ENCODE peak calls at places on chromosomes 12 and 14, in five cellular contexts. Q is PC-3, B is endodermal cell, O is A549, D is HCT116. H is an unnamed sample. For H3K4me1, the result is how much of the 10 kb centered on the place peaks cover.

GRCh38 chr14:63478024-63478423 is 65.2 kb downstream of the PPP2R5E start:
- DNase-seq in D (no peak), O (no peak), Q (no peak), B (no peak), H (no peak)

GRCh38 chr14:98297567-98297966 is 974.4 kb downstream of the BCL11B start:
- DNase-seq in O (no peak), B (no peak), Q (no peak), D (no peak), H (no peak)

GRCh38 chr12:79927772-79928474 is 7.0 kb downstream of the PPP1R12A start:
- DNase-seq in B (no peak), D (no peak), Q (no peak), O (no peak), H (no peak)

GRCh38 chr12:105467710-105468366 is 137.3 kb downstream of the C12orf75 start:
- DNase-seq in D (no peak), Q (no peak), B (no peak), O (no peak), H (no peak)

GRCh38 chr12:25806271-25806670 is 152.2 kb upstream of the RASSF8 start:
- DNase-seq in O (no peak), Q (peak), B (no peak), D (no peak), H (no peak)

GRCh38 chr12:55718650-55719275 is 1.4 kb upstream of the RDH5 start:
- DNase-seq in B (no peak), O (no peak), D (no peak), Q (no peak), H (peak)

GRCh38 chr12:117968826-117969659 is at the start of gene KSR2:
- DNase-seq in Q (peak), B (peak), O (peak), D (peak), H (no peak)

GRCh38 chr14:105839425-105840265 is 313.3 kb downstream of the TMEM121 start:
- DNase-seq in O (no peak), Q (no peak), B (no peak), D (no peak), H (no peak)

GRCh38 chr14:74904623-74905503 is 18.2 kb downstream of the RPS6KL1 start:
- DNase-seq in Q (no peak), B (no peak), D (no peak), O (no peak), H (no peak)

GRCh38 chr14:88974991-88975835 is 150.8 kb downstream of the TTC8 start:
- DNase-seq in Q (no peak), D (no peak), O (no peak), B (no peak), H (no peak)

GRCh38 chr14:23252006-23252405 is 14.3 kb downstream of the RNF212B start:
- DNase-seq in Q (no peak), B (peak), O (no peak), D (no peak), H (no peak)

GRCh38 chr14:64109821-64110554 is 184.2 kb downstream of the ESR2 start:
- DNase-seq in O (no peak), Q (no peak), B (no peak), D (no peak), H (no peak)

GRCh38 chr12:53572134-53572758 is 53.9 kb downstream of the ATF7 start:
- DNase-seq in D (no peak), B (no peak), O (no peak), Q (no peak), H (no peak)

GRCh38 chr12:12582895-12583303 is 20.2 kb upstream of the DUSP16 start:
- DNase-seq in Q (peak), B (no peak), D (no peak), O (peak), H (no peak)

GRCh38 chr14:58730793-58731464 is 93.2 kb downstream of the DACT1 start:
- DNase-seq in B (no peak), O (no peak), D (no peak), Q (no peak), H (no peak)

GRCh38 chr14:104687601-104688504 is 1.6 kb upstream of the INF2 start:
- DNase-seq in Q (peak), B (peak), D (peak), O (peak), H (peak)

GRCh38 chr12:74144396-74144795 is 393.2 kb upstream of the ATXN7L3B start:
- DNase-seq in Q (no peak), O (no peak), D (no peak), B (no peak), H (no peak)

GRCh38 chr14:72679106-72679505 is 214.8 kb downstream of the DPF3 start:
- DNase-seq in O (no peak), B (no peak), D (no peak), Q (no peak), H (no peak)

GRCh38 chr12:122421263-122421814 is 1.1 kb downstream of the CLIP1 start:
- DNase-seq in D (no peak), B (no peak), Q (peak), O (peak), H (peak)

GRCh38 chr12:127888948-127889347 is 378.0 kb upstream of the TMEM132C start:
- DNase-seq in O (no peak), B (no peak), Q (no peak), D (no peak), H (no peak)

GRCh38 chr14:99689266-99690236 is 5.5 kb downstream of the CYP46A1 start:
- DNase-seq in D (no peak), O (no peak), B (peak), Q (no peak), H (peak)

GRCh38 chr12:22287776-22288621 is 46.5 kb downstream of the ST8SIA1 start:
- DNase-seq in D (no peak), O (no peak), Q (no peak), B (peak), H (no peak)

DNA sequence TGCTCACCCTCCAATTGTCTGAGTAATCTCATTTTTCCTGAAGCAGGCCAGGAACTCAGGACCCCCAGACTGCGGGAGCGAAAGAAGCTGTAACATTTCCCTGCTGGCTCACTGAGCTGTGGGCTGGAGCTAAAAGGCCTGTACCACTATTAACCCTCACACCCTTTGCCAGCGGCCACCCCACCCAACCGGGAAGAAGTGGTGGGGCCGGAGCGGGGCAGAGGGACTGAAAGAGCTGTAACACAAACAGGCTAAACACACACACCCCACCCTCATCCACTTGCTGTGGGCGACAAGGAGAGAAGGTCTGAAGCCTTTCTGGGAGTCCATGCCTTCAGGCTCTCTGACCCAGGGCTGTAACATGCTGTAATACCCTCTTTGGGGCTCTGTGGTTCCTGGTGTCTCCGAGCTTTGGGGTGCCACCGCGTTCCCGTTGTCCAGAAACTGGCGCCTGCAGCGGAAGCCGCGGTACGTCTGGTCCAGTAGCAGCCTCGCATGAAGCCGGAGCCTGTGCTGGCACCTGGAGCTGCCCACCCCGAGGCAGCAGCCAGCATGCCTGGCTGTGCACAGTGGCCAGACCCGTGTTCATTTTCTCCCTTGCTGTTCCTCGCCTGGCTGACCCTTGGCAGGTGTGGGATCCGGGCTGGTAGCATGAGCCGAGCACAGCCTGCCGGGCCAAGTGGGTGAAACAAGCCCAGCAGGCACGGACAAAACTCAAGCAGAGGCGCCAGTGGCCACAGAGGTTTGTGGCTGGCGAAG is 345.5 kb upstream of the MGAT4C start:
- DNase-seq in D (no peak), O (no peak), Q (no peak), B (no peak), H (no peak)
- H3K4me3 ChIP-seq in D (no peak), O (no peak), Q (no peak), B (no peak), H (no peak)

GRCh38 chr14:91501348-91501747 is 8.8 kb downstream of the PPP4R3A start:
- DNase-seq in B (no peak), Q (no peak), D (no peak), O (no peak), H (no peak)

GRCh38 chr14:91506226-91506625 is 3.9 kb downstream of the PPP4R3A start:
- DNase-seq in B (no peak), D (no peak), O (no peak), Q (no peak), H (no peak)

GRCh38 chr14:91503000-91503504 is 7.1 kb downstream of the PPP4R3A start:
- DNase-seq in O (no peak), D (no peak), Q (no peak), B (no peak), H (no peak)

GRCh38 chr14:91496790-91497189 is 13.3 kb downstream of the PPP4R3A start:
- DNase-seq in B (no peak), D (no peak), O (no peak), Q (no peak), H (no peak)

DNA sequence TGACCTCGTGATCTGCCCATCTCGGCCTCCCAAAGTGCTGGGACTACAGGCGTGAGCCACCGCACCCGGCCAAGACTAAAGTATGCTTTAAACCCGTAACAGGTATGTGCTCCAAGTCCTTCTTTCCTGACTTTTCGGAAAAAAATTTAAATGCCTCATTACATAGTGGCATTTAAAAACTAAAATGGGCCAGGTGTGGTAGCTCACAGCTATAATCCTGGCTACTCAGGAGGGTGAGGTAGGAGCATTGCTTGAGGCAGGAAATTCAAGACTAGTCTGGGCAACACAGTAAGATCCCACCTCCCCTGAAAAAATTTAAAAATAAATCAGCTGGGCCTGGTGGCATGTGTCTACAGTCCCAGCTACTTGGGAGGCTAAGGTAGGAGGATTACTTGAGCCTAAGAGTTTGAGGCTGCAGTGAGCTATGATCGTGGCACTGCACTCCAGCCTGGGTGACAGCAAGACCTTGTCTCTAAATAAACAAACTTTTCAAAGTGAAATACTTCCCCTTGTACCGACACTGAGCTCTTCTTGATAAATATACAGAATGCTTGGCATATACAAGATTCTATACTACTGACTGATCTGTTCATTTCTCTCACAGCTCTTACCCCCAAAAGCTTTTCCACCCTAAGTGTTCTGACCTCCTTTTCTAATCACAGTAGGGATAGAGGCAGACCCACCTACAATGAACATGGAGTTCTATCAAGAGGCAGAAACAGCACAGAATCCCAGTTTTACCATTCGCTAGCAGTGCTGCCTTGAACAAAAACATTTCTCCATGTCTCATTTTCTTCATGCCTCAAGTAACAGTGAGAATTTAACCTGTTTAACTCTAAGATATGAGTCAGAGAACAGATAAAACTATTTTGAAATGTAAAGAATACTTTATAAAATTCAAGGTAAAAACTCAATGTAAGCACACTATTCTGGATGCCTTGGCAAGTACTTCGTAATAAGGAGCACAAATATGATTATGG is 7.9 kb downstream of the PPP4R3A start:
- DNase-seq in D (no peak), B (no peak), Q (no peak), O (no peak), H (no peak)
- H3K4me1 ChIP-seq in D (under half), B (under half), Q (under half), O (under half), H (under half)

GRCh38 chr12:14962180-14962579 is 779 bp upstream of the ARHGDIB start:
- DNase-seq in Q (no peak), D (no peak), B (no peak), O (no peak), H (no peak)

GRCh38 chr12:14961466-14962155 is at the start of gene ARHGDIB:
- DNase-seq in Q (no peak), B (no peak), D (no peak), O (no peak), H (peak)

GRCh38 chr12:14959463-14959862 is 1.9 kb downstream of the ARHGDIB start:
- DNase-seq in B (no peak), D (no peak), O (no peak), Q (no peak), H (no peak)

GRCh38 chr12:14959916-14960315 is 1.5 kb downstream of the ARHGDIB start:
- DNase-seq in O (no peak), Q (no peak), D (no peak), B (no peak), H (no peak)

GRCh38 chr12:14960548-14961465 is 594 bp downstream of the ARHGDIB start:
- DNase-seq in D (no peak), O (no peak), Q (peak), B (no peak), H (no peak)
- H3K4me3 ChIP-seq in D (no peak), O (no peak), Q (peak), B (no peak), H (peak)

DNA sequence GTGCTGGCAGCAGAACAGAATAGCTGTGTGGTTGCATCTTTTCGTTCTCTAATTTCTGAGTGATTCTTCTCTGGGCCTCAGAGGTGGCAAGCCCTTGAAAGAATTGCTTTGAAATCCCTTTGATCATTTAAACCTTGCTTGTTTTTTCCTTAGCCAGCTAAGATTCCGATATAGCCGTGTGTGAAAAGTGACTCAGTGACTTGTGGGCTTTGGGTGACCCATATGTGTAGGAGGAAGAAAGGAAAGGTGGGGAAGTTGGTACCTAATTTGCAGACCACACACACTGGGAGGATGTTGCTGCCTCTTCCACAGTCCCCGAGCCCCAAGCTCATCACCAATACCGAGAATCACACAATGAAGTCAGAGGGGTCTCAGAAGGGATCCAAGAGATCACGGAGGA is 18.8 kb downstream of the SLC24A4 start:
- DNase-seq in B (no peak), D (no peak), O (no peak), Q (no peak), H (no peak)
- H3K4me1 ChIP-seq in B (under half), D (under half), O (under half), Q (under half), H (under half)

GRCh38 chr14:101072945-101073597 is 169.5 kb upstream of the RTL1 start:
- DNase-seq in O (peak), Q (peak), D (peak), B (peak), H (peak)
- H3K4me3 ChIP-seq in O (no peak), Q (no peak), D (peak), B (no peak), H (no peak)

DNA sequence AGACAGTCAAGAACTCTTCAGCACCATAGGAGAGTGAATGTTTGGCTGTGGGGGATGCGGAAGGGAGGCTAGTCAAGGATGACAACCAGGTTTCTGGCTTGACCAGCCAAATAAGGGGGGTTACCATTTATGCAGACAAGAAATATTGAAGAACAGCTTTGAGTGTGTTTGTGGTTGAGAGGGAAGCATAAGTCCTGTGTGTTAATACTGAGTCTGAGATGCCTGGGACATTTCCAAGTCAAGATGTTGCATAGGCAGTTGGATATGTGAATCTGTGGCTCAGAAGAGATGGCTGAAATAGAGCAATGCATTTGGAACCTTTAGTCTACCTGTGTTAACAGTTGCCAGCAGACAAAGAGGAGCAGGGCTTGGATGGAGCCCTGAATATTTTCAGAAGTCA is 66.1 kb downstream of the ANO6 start:
- DNase-seq in D (no peak), O (no peak), Q (no peak), B (no peak), H (no peak)
- H3K4me1 ChIP-seq in D (under half), O (half or more), Q (under half), B (under half), H (under half)

GRCh38 chr12:114403044-114403689 is 2.8 kb downstream of the TBX5 start:
- DNase-seq in D (no peak), O (no peak), Q (no peak), B (peak), H (no peak)
- H3K4me3 ChIP-seq in D (no peak), O (no peak), Q (no peak), B (no peak), H (no peak)

DNA sequence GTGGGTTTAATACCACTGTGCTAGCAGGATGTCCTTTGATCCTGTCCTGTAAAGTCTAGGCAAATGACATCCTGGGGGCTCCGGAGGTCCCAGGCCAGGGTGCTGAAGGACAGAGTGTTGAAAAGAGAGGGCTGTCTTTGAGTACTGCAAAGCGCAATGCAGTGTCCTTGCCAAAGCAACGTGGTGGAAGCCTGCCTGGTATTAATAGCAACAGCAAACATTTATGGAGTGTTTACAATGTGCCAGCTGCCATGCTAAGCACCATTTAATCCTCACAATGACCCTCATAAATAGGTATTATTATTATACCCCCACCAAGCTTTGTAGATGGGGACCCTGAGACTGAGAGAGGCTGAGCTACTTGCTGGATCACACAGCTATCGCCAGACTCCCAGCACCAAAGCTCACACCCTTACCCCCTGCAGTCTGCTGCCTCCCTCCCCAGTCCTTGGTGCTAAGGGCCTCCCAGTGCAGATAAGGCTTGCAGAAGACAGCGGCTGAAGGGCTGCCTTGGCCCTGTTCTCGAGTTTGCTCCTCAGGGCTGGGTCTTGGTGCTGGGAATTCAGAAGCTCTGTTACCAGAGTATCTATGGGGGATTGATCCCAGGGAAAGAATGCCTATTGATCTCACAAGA is 427.7 kb downstream of the FUT8 start:
- DNase-seq in Q (no peak), B (no peak), D (no peak), O (no peak), H (no peak)
- H3K4me1 ChIP-seq in Q (under half), B (under half), D (under half), O (under half), H (under half)